ENCODE peak calls at places on chromosomes 12 and 14, in nine cellular contexts. T is OCI-LY7, M is Caco-2, Q is PC-9, N is right lobe of liver, A is bronchial epithelial cell, P is brain microvascular endothelial cell, W is suprapubic skin, Y is colonic mucosa. F is an unnamed sample.
A peak's percentile ranks its signal among the peaks of the same experiment; 100 is the strongest.

GRCh38 chr14:58643366-58643765 is 5.6 kb downstream of the DACT1 start:
- DNase-seq in T (no peak), M (no peak), Q (no peak), N (no peak), A (no peak), P (no peak), W (no peak), Y (no peak), F (peak; percentile 18)

GRCh38 chr12:15546102-15546701 is 223.9 kb downstream of the PTPRO start:
- DNase-seq in T (peak; percentile 15), M (no peak), Q (no peak), N (no peak), A (no peak), P (no peak), W (no peak), Y (no peak), F (no peak)

GRCh38 chr12:953776-954175 is 4.3 kb upstream of the RAD52 start:
- DNase-seq in T (no peak), M (no peak), Q (no peak), N (no peak), A (peak; percentile 88), P (peak; percentile 45), W (no peak), Y (no peak), F (peak; percentile 62)

GRCh38 chr14:72924332-72924731 is 1.9 kb upstream of the DCAF4 start:
- DNase-seq in T (no peak), M (no peak), Q (peak; percentile 37), N (no peak), A (no peak), P (no peak), W (no peak), Y (no peak), F (peak; percentile 83)

GRCh38 chr12:69570545-69571399 is 14.5 kb upstream of the CCT2 start:
- DNase-seq in T (peak; percentile 75), M (peak; percentile 65), Q (peak; percentile 47), N (no peak), A (peak; percentile 77), P (peak; percentile 64), W (no peak), Y (peak; percentile 58), F (peak; percentile 81)

GRCh38 chr14:99812096-99812750 is 19.0 kb downstream of the EML1 start:
- DNase-seq in T (no peak), M (no peak), Q (no peak), N (no peak), A (no peak), P (no peak), W (no peak), Y (no peak), F (no peak)

GRCh38 chr12:15880721-15881120 is 1.5 kb upstream of the STRAP start:
- DNase-seq in T (no peak), M (no peak), Q (no peak), N (no peak), A (no peak), P (no peak), W (no peak), Y (no peak), F (no peak)

GRCh38 chr12:53065975-53066593 is 13.1 kb downstream of the SPRYD3 start:
- DNase-seq in T (peak; percentile 63), M (peak; percentile 79), Q (peak; percentile 74), N (peak; percentile 79), A (peak; percentile 50), P (no peak), W (peak; percentile 93), Y (peak; percentile 82), F (peak; percentile 89)

GRCh38 chr12:66662729-66663128 is 16.1 kb downstream of the GRIP1 start:
- DNase-seq in T (no peak), M (no peak), Q (no peak), N (no peak), A (peak; percentile 88), P (peak; percentile 54), W (no peak), Y (no peak), F (no peak)

GRCh38 chr14:31229638-31230229 is 22.1 kb upstream of the HECTD1 start:
- DNase-seq in T (no peak), M (peak; percentile 95), Q (peak; percentile 67), N (peak; percentile 90), A (peak; percentile 100), P (peak; percentile 93), W (peak; percentile 82), Y (peak; percentile 87), F (no peak)

GRCh38 chr14:31230559-31230958 is 23.0 kb upstream of the HECTD1 start:
- DNase-seq in T (no peak), M (no peak), Q (no peak), N (no peak), A (no peak), P (no peak), W (no peak), Y (no peak), F (no peak)

GRCh38 chr14:31229009-31229408 is 21.4 kb upstream of the HECTD1 start:
- DNase-seq in T (no peak), M (no peak), Q (no peak), N (no peak), A (no peak), P (no peak), W (no peak), Y (peak; percentile 12), F (no peak)

GRCh38 chr14:31228533-31228932 is 20.9 kb upstream of the HECTD1 start:
- DNase-seq in T (no peak), M (no peak), Q (no peak), N (no peak), A (peak; percentile 73), P (no peak), W (no peak), Y (no peak), F (peak; percentile 60)

GRCh38 chr14:31232081-31232480 is 24.5 kb upstream of the HECTD1 start:
- DNase-seq in T (no peak), M (no peak), Q (no peak), N (no peak), A (no peak), P (no peak), W (no peak), Y (peak; percentile 56), F (no peak)
- H3K4me3 ChIP-seq in T (no peak overlapping the region), M (no peak overlapping the region), Q (no peak overlapping the region), N (no peak overlapping the region), A (no peak overlapping the region), P (no peak overlapping the region), W (no peak overlapping the region), Y (no peak overlapping the region), F (no peak overlapping the region)

DNA sequence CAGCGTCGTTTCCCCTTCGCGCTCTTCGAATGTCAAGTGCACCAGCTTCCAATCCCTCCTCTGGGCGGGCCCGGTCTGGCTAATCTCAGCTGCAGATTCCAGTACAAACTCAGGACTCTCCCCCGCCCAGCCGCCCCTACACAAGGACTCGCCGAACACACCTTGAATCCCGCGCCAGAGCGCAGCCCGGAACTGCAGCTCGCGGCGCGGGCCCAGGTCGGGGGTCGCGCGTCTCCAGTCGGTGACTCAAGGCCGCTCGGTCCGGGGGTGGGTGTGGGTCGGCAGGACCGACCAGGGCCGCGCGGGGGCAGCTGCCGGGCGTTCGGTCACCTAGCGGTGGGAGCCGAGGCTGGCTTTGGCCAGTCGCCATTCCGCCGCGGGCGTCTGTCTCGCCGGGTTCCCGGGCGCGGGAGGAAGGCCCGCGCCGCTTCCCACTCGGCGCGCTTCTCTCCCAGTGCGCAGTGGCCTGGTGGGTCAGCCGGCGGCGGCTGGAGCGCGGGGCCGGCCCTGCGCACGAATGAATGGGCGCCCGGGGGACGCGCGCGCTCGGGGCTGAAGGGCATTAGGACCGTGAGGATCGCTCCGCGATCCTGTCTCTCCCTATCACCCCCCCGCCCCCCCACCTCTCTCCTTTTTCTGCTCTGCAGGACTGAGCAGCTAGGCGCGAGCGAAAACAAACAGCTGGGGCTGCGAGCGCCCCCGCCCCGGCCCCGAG is at the start of gene GALNT16:
- DNase-seq in T (no peak), M (peak; percentile 58), Q (peak; percentile 44), N (no peak), A (no peak), P (no peak), W (no peak), Y (peak; percentile 29), F (peak; percentile 82)
- TF ChIP-seq CTCF in T (no peak), M (peak; percentile 67), Q (no peak), N (no peak), A (peak; percentile 12), P (peak; percentile 36), W (no peak), Y (no peak), F (peak; percentile 26)

GRCh38 chr12:57698414-57698813 is 4.5 kb downstream of the OS9 start:
- DNase-seq in T (no peak), M (no peak), Q (no peak), N (no peak), A (no peak), P (no peak), W (no peak), Y (no peak), F (no peak)

GRCh38 chr12:57694459-57695019 is 607 bp downstream of the OS9 start:
- DNase-seq in T (no peak), M (no peak), Q (no peak), N (peak; percentile 52), A (peak; percentile 17), P (peak; percentile 7), W (no peak), Y (peak; percentile 59), F (peak; percentile 25)

GRCh38 chr12:57697076-57697475 is 3.1 kb downstream of the OS9 start:
- DNase-seq in T (no peak), M (no peak), Q (no peak), N (no peak), A (no peak), P (no peak), W (no peak), Y (no peak), F (no peak)

GRCh38 chr12:57695770-57696432 is 2.0 kb downstream of the OS9 start:
- DNase-seq in T (no peak), M (no peak), Q (no peak), N (no peak), A (no peak), P (no peak), W (no peak), Y (no peak), F (no peak)

GRCh38 chr12:57700317-57700716 is 6.4 kb downstream of the OS9 start:
- DNase-seq in T (no peak), M (no peak), Q (no peak), N (no peak), A (no peak), P (no peak), W (no peak), Y (no peak), F (no peak)
- H3K36me3 ChIP-seq in T (peaks cover 70% of the 10 kb centered on the region), M (peaks cover 3% of the 10 kb centered on the region), Q (peaks cover 15% of the 10 kb centered on the region), N (peaks cover 2% of the 10 kb centered on the region), A (peaks cover 10% of the 10 kb centered on the region), P (peaks cover 16% of the 10 kb centered on the region), W (peaks cover 62% of the 10 kb centered on the region), Y (peaks cover 9% of the 10 kb centered on the region), F (peaks cover 6% of the 10 kb centered on the region)

DNA sequence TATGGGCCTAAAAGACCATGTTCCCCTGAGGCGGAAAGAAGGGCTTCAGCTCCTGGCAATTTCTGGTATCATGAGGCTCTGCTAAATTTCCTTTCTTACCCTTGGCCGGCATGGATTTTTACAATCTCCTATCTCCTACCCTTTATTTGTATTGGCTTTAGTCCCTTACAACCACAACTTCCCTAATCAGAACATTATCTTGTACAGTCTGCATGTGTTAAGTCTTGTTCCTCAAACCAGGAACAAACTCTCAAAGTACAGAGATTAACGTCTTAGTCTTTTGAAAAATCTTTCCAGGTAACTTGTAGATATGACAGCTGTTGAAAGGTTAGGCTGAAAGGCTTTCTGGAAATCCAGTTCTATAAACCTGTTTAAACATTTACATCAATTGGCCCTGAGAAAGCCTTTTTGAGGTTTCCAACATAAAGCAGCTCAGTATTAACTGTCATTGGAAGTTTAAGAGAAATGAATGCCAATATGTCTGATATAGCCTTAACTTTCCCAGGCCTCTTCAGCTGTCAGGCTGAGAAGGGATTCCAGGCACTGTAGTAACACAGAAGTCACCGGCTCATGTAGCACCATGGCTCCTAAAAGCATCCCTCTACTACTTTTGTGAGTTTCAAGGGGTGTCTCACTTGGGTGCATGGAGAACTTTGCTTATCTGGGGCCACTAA is 360.5 kb downstream of the FUT8 start:
- DNase-seq in T (no peak), M (no peak), Q (no peak), N (no peak), A (no peak), P (no peak), W (no peak), Y (no peak), F (peak; percentile 47)
- H3K4me3 ChIP-seq in T (no peak overlapping the region), M (no peak overlapping the region), Q (no peak overlapping the region), N (no peak overlapping the region), A (no peak overlapping the region), P (no peak overlapping the region), W (no peak overlapping the region), Y (no peak overlapping the region), F (no peak overlapping the region)

F was measured in cardiac muscle cell.